ENCODE peak calls at places on chromosome 2, in eight cellular contexts. C is adrenal gland, Y is Caco-2, G is cardiac muscle cell, Q is mesothelial cell of epicardium, J is LNCaP clone FGC, H is prostate gland, I is fibroblast of mammary gland. M is an unnamed sample.

GRCh38 chr2:20611077-20611843 is 39.6 kb downstream of the HS1BP3 start:
- DNase-seq in I (peak), C (peak), Q (no peak), Y (no peak), G (peak), H (no peak), J (no peak), M (no peak)

GRCh38 chr2:109238580-109238979 is 109.6 kb downstream of the SH3RF3 start:
- DNase-seq in C (peak), G (peak), Q (no peak), Y (no peak), H (no peak), I (peak), J (no peak), M (no peak)

GRCh38 chr2:239321596-239322413 is 79.0 kb downstream of the HDAC4 start:
- DNase-seq in Q (no peak), C (peak), I (no peak), G (no peak), H (no peak), J (no peak), Y (no peak), M (no peak)

GRCh38 chr2:206275274-206276160 is 1.1 kb downstream of the ZDBF2 start:
- DNase-seq in C (no peak), Q (peak), I (peak), H (no peak), J (no peak), Y (no peak), G (peak), M (no peak)

GRCh38 chr2:96470636-96471035 is 34.5 kb downstream of the NEURL3 start:
- DNase-seq in H (no peak), I (peak), Q (peak), G (peak), J (no peak), Y (no peak), C (peak), M (no peak)

GRCh38 chr2:224011837-224012236 is 27.2 kb downstream of the SERPINE2 start:
- DNase-seq in Y (no peak), I (no peak), G (no peak), Q (no peak), C (no peak), J (no peak), H (no peak), M (no peak)

GRCh38 chr2:67600946-67601345 is 203.8 kb downstream of the ETAA1 start:
- DNase-seq in C (no peak), Y (no peak), Q (no peak), G (peak), H (no peak), I (peak), J (no peak), M (no peak)

GRCh38 chr2:224944707-224945106 is 97.6 kb downstream of the DOCK10 start:
- DNase-seq in Y (no peak), H (no peak), J (no peak), I (no peak), Q (no peak), C (no peak), G (no peak), M (no peak)

GRCh38 chr2:53508667-53509066 is 258.9 kb upstream of the CHAC2 start:
- DNase-seq in C (no peak), J (no peak), I (peak), H (no peak), Y (no peak), Q (no peak), G (no peak), M (no peak)

GRCh38 chr2:101775092-101775491 is 77.6 kb downstream of the MAP4K4 start:
- DNase-seq in C (no peak), Q (no peak), G (peak), J (no peak), Y (no peak), H (no peak), I (peak), M (no peak)

GRCh38 chr2:152189622-152190495 is 14.3 kb upstream of the STAM2 start:
- DNase-seq in C (peak), G (peak), H (peak), I (peak), Y (peak), J (no peak), Q (no peak), M (peak)

GRCh38 chr2:218444692-218445357 is 25.9 kb downstream of the VIL1 start:
- DNase-seq in H (peak), J (peak), G (no peak), I (no peak), Q (no peak), Y (peak), C (no peak), M (no peak)

GRCh38 chr2:132978840-132979239 is 308.8 kb upstream of the LYPD1 start:
- DNase-seq in G (no peak), Q (no peak), J (no peak), I (no peak), C (no peak), H (no peak), Y (no peak), M (no peak)

GRCh38 chr2:85851253-85851955 is 37.4 kb downstream of the ST3GAL5 start:
- DNase-seq in C (peak), I (peak), H (peak), Q (no peak), G (no peak), Y (no peak), J (no peak), M (no peak)

GRCh38 chr2:39632871-39633270 is 32.8 kb upstream of the TMEM178A start:
- DNase-seq in C (no peak), I (peak), Y (no peak), G (peak), Q (no peak), J (no peak), H (no peak), M (no peak)

GRCh38 chr2:70248810-70249438 is 496 bp upstream of the TIA1 start:
- DNase-seq in Y (peak), H (peak), J (no peak), G (peak), I (no peak), C (peak), Q (peak), M (no peak)

GRCh38 chr2:174053285-174053684 is 88.1 kb upstream of the SP3 start:
- DNase-seq in Y (peak), I (no peak), G (no peak), C (no peak), Q (no peak), J (no peak), H (no peak), M (no peak)

GRCh38 chr2:30421026-30421425 is 26.0 kb upstream of the LCLAT1 start:
- DNase-seq in Y (no peak), C (no peak), G (no peak), J (no peak), H (no peak), I (no peak), Q (no peak), M (no peak)

GRCh38 chr2:61431345-61431744 is 39.5 kb downstream of the USP34 start:
- DNase-seq in H (no peak), G (no peak), Y (no peak), Q (no peak), C (no peak), J (no peak), I (no peak), M (no peak)

GRCh38 chr2:201900362-201900761 is 94.0 kb downstream of the CDK15 start:
- DNase-seq in G (no peak), Q (no peak), C (no peak), I (no peak), J (no peak), H (no peak), Y (no peak), M (no peak)

GRCh38 chr2:216932113-216932512 is 72.2 kb upstream of the TNP1 start:
- DNase-seq in H (no peak), J (no peak), C (no peak), G (no peak), Y (no peak), I (no peak), Q (no peak), M (no peak)

GRCh38 chr2:126642031-126642430 is 13.9 kb upstream of the GYPC start:
- DNase-seq in I (no peak), G (no peak), J (no peak), Y (no peak), H (no peak), C (no peak), Q (no peak), M (no peak)

GRCh38 chr2:212359425-212360067 is 179.1 kb downstream of the ERBB4 start:
- DNase-seq in J (no peak), Y (peak), G (no peak), C (no peak), Q (no peak), I (no peak), H (no peak), M (no peak)

DNA sequence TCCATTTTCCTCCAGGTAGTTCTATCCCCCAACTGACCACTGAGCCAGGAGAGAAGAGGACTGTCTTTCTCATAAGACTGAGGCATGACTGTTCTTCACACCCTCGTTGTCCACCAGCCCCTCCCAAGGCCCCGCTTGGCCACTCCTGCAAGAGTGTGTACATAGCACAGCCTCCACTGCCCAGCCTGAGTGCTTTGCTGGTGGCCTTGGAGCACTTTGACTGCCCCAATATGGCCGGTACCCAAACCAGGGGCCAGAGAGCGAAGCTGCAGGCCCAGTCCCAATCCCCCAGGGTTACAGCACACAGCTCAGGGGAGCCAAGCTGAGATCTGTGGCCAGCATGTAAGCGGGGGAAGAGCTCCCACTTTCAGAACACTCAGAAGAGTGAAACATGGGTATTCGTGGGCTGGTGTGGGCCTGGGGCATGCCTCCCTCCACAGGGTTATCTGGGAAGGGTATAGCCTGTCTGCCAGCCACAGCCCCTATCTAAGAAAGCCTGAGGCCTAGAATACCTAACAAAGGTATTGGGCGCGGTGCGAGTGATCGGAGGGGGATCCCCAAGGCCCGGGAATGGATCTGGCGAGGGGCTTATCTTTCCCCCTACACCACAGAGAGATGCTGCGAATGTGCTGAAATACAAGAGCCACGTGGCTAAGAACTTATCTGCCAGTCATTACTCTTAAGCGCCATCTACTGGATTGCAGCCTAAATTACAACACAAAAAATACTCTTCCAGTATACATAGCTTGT is 163.8 kb downstream of the WDPCP start:
- DNase-seq in C (no peak), Q (no peak), H (no peak), J (peak), Y (peak), I (peak), G (peak), M (no peak)
- TF ChIP-seq CTCF in C (peak), Q (peak), H (peak), J (peak), Y (peak), I (peak), G (peak), M (peak)

GRCh38 chr2:200054681-200055468 is 99.5 kb downstream of the MAIP1 start:
- DNase-seq in H (no peak), Q (no peak), I (no peak), C (no peak), J (no peak), Y (peak), G (peak), M (no peak)
- TF ChIP-seq CTCF in H (no peak), Q (no peak), I (peak), C (no peak), J (peak), Y (peak), G (peak), M (peak)

GRCh38 chr2:172131713-172132555 is 29.2 kb upstream of the DLX2 start:
- DNase-seq in Q (no peak), I (no peak), G (no peak), C (no peak), Y (no peak), H (no peak), J (no peak), M (no peak)

GRCh38 chr2:172135446-172135845 is 32.7 kb upstream of the DLX2 start:
- DNase-seq in Y (no peak), Q (no peak), I (no peak), G (no peak), H (no peak), C (no peak), J (no peak), M (no peak)

GRCh38 chr2:172137109-172137508 is 34.4 kb upstream of the DLX2 start:
- DNase-seq in G (no peak), H (no peak), Q (no peak), I (no peak), Y (no peak), C (no peak), J (no peak), M (no peak)

GRCh38 chr2:172137943-172138342 is 35.2 kb upstream of the DLX2 start:
- DNase-seq in I (no peak), G (no peak), J (no peak), C (no peak), Y (no peak), H (no peak), Q (no peak), M (no peak)

DNA sequence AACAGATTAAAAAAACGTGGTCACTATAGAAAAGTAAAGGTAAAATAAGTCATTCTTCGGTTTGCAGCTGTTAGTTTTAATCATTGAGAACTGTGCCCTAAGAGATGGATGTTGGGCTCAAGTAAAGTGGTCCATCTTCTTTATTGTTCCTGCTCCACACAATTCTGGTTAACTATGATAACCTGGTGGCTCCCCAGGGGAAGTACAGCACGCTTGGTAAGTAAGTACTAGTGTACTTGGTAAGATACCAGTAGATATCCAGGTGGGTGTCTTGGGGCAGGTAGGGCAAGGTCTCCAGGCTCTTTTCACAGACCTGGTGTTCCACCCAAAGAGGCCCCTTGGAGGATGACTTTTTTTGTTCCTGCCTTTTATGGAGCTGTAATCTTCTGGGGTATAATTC is 31.6 kb upstream of the DLX2 start:
- DNase-seq in I (no peak), Q (no peak), G (no peak), C (no peak), H (no peak), Y (no peak), J (no peak), M (no peak)
- TF ChIP-seq CTCF in I (no peak), Q (no peak), G (no peak), C (no peak), H (no peak), Y (no peak), J (no peak), M (no peak)

DNA sequence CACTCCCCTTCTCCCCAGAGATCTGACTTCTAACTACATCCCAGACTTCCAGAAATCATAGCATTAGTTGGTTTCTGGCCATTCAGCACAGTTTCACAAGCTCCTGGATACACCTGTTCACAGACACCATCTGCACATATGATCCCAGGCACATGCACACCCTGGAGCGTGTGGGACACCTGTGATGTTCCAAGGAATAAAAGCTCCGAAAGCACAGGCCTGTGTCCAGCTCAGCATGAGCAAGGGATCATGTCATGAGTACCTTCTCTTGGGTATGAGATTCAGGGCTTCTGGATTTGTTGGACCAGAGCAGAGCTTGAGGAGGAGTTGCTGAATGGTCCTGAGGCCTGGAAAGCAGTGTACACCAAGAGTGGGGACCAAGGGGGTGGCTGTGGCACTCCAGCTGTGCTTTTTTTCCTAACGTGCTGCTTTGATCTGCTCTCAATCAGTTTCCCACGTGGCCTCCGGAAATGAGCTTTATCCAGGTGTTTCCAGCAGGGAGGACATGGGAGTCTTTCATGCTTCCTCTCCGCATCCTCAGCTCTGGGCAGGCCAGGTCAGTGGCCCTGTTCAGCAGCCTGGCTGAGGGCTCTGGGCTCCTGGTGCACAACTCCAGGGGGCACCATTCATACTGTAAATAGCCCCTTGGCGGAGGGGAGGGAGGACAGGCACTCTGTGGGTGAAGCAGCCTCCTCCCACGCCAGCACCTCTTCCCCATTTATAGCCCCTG is 1.8 kb downstream of the DYSF start:
- DNase-seq in H (no peak), J (no peak), G (no peak), C (no peak), I (no peak), Q (no peak), Y (no peak), M (no peak)
- TF ChIP-seq CTCF in H (no peak), J (no peak), G (no peak), C (no peak), I (no peak), Q (no peak), Y (no peak), M (no peak)

DNA sequence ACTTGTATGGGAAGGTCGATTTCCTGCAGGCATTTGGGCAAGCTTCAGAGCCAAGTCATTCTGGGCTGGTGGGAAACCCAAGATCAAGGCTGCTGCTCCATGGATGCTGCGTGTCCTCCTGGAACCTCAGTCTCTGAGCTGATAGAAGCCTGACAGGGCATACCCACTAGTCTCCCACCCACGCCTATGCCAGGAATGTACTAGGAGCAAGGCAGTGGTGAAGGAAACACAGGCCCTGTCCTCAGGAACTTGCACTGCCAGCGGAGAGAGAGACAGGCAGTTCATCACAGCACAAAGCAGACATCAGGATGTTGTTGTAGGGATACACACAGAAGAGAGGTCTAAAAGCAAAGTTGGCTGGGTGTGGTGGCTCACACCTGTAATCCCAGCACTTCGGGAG is 84.2 kb downstream of the PLB1 start:
- DNase-seq in C (no peak), J (no peak), H (no peak), Y (no peak), I (no peak), Q (no peak), G (no peak), M (no peak)
- TF ChIP-seq CTCF in C (no peak), J (no peak), H (no peak), Y (no peak), I (no peak), Q (no peak), G (no peak), M (no peak)

GRCh38 chr2:229748950-229749349 is 34.6 kb upstream of the DNER start:
- DNase-seq in G (no peak), Q (no peak), C (no peak), Y (no peak), H (no peak), I (no peak), J (no peak), M (no peak)
- TF ChIP-seq CTCF in G (no peak), Q (no peak), C (no peak), Y (no peak), H (no peak), I (peak), J (no peak), M (no peak)

GRCh38 chr2:110678457-110679336 is 834 bp upstream of the BUB1 start:
- DNase-seq in Y (peak), G (peak), C (peak), J (no peak), H (peak), Q (peak), I (no peak), M (no peak)
- TF ChIP-seq CTCF in Y (no peak), G (no peak), C (no peak), J (no peak), H (no peak), Q (no peak), I (no peak), M (no peak)

GRCh38 chr2:74179063-74179865 is 585 bp upstream of the MOB1A start:
- DNase-seq in C (no peak), Y (no peak), Q (no peak), G (peak), J (no peak), I (no peak), H (no peak), M (no peak)
- TF ChIP-seq CTCF in C (peak), Y (peak), Q (peak), G (peak), J (no peak), I (no peak), H (peak), M (no peak)